ENCODE peak calls at places on chromosome 7, in four cellular contexts. D is K562, M is MM.1S, Y is PC-3. O is an unnamed sample.

GRCh38 chr7:137539111-137539715 is 195.7 kb upstream of the PTN start:
- DNase-seq in D (no peak), M (no peak), Y (peak), O (peak)

GRCh38 chr7:45080958-45081669 is 7.7 kb downstream of the NACAD start:
- DNase-seq in D (no peak), M (no peak), Y (no peak), O (no peak)

GRCh38 chr7:12570529-12571461 is at the start of gene SCIN:
- DNase-seq in D (no peak), M (peak), Y (peak), O (peak)

GRCh38 chr7:116966606-116967005 is 13.3 kb downstream of the ST7 start:
- DNase-seq in D (no peak), M (no peak), Y (no peak), O (no peak)

GRCh38 chr7:91082038-91082437 is 182.2 kb upstream of the FZD1 start:
- DNase-seq in D (no peak), M (no peak), Y (no peak), O (peak)

GRCh38 chr7:152587366-152587765 is 88.6 kb downstream of the XRCC2 start:
- DNase-seq in D (no peak), M (no peak), Y (no peak), O (no peak)

GRCh38 chr7:125491137-125491536 is 561.5 kb upstream of the POT1 start:
- DNase-seq in D (no peak), M (no peak), Y (peak), O (no peak)

GRCh38 chr7:10998984-10999757 is 25.5 kb downstream of the PHF14 start:
- DNase-seq in D (no peak), M (no peak), Y (no peak), O (peak)

GRCh38 chr7:29592866-29593265 is 29.2 kb downstream of the PRR15 start:
- DNase-seq in D (no peak), M (no peak), Y (peak), O (no peak)

GRCh38 chr7:141698247-141699015 is 3.5 kb downstream of the DENND11 start:
- DNase-seq in D (no peak), M (no peak), Y (no peak), O (no peak)

GRCh38 chr7:37740398-37740797 is 56.8 kb downstream of the GPR141 start:
- DNase-seq in D (no peak), M (no peak), Y (no peak), O (no peak)

GRCh38 chr7:76364198-76364584 is 5.4 kb upstream of the YWHAG start:
- DNase-seq in D (no peak), M (no peak), Y (peak), O (peak)

GRCh38 chr7:18553585-18554055 is 58.1 kb downstream of the HDAC9 start:
- DNase-seq in D (no peak), M (no peak), Y (no peak), O (no peak)

GRCh38 chr7:87506243-87507180 is 31.0 kb upstream of the ABCB4 start:
- DNase-seq in D (no peak), M (peak), Y (peak), O (peak)

GRCh38 chr7:145151651-145152050 is 315.8 kb upstream of the TPK1 start:
- DNase-seq in D (no peak), M (no peak), Y (no peak), O (no peak)

GRCh38 chr7:7573701-7574100 is 7.0 kb downstream of the MIOS start:
- DNase-seq in D (no peak), M (no peak), Y (no peak), O (no peak)

GRCh38 chr7:105665684-105666083 is 84.4 kb upstream of the EFCAB10 start:
- DNase-seq in D (no peak), M (no peak), Y (no peak), O (no peak)

GRCh38 chr7:16604054-16604453 is 41.5 kb downstream of the ANKMY2 start:
- DNase-seq in D (no peak), M (no peak), Y (peak), O (no peak)

GRCh38 chr7:155844526-155844925 is 32.3 kb upstream of the SHH start:
- DNase-seq in D (no peak), M (no peak), Y (no peak), O (no peak)

GRCh38 chr7:115019882-115020605 is 98.2 kb downstream of the MDFIC start:
- DNase-seq in D (no peak), M (no peak), Y (no peak), O (no peak)

GRCh38 chr7:12211054-12212050 is at the start of gene TMEM106B:
- DNase-seq in D (peak), M (peak), Y (peak), O (peak)

GRCh38 chr7:92255308-92255707 is 9.5 kb downstream of the ANKIB1 start:
- DNase-seq in D (no peak), M (no peak), Y (peak), O (peak)

GRCh38 chr7:92872701-92873100 is 36.3 kb upstream of the CDK6 start:
- DNase-seq in D (no peak), M (no peak), Y (peak), O (peak)

GRCh38 chr7:128982105-128982504 is 44.4 kb downstream of the IRF5 start:
- DNase-seq in D (no peak), M (no peak), Y (no peak), O (no peak)

GRCh38 chr7:55575733-55576132 is 3.4 kb upstream of the VOPP1 start:
- DNase-seq in D (no peak), M (no peak), Y (no peak), O (no peak)

GRCh38 chr7:16223963-16224707 is 197.2 kb downstream of the CRPPA start:
- DNase-seq in D (no peak), M (no peak), Y (no peak), O (no peak)

GRCh38 chr7:29332027-29332806 is 137.6 kb downstream of the CHN2 start:
- DNase-seq in D (no peak), M (no peak), Y (no peak), O (no peak)

GRCh38 chr7:66859794-66860645 is 61.0 kb upstream of the TMEM248 start:
- DNase-seq in D (no peak), M (peak), Y (no peak), O (peak)

GRCh38 chr7:151876899-151877777 is at the start of gene PRKAG2:
- DNase-seq in D (peak), M (peak), Y (peak), O (peak)

GRCh38 chr7:130560972-130561371 is 69.1 kb downstream of the MEST start:
- DNase-seq in D (peak), M (peak), Y (peak), O (peak)

GRCh38 chr7:44222074-44222473 is 21.3 kb downstream of the YKT6 start:
- DNase-seq in D (no peak), M (no peak), Y (no peak), O (no peak)

GRCh38 chr7:30238721-30239441 is 45.5 kb upstream of the ZNRF2 start:
- DNase-seq in D (no peak), M (peak), Y (peak), O (peak)

GRCh38 chr7:50712527-50713356 is 70.0 kb downstream of the GRB10 start:
- DNase-seq in D (no peak), M (no peak), Y (no peak), O (peak)

GRCh38 chr7:67019562-67020390 is 23.1 kb downstream of the TYW1 start:
- DNase-seq in D (peak), M (no peak), Y (peak), O (peak)

GRCh38 chr7:101137651-101138148 is 10.8 kb downstream of the SERPINE1 start:
- DNase-seq in D (peak), M (no peak), Y (no peak), O (no peak)
- H2AFZ ChIP-seq in D (peak), M (no peak), Y (peak), O (no peak)

GRCh38 chr7:46767071-46767470 is 814.8 kb downstream of the TNS3 start:
- DNase-seq in D (no peak), M (no peak), Y (no peak), O (no peak)

GRCh38 chr7:46763348-46763747 is 818.6 kb downstream of the TNS3 start:
- DNase-seq in D (no peak), M (no peak), Y (no peak), O (no peak)

GRCh38 chr7:46759711-46760480 is 822.0 kb downstream of the TNS3 start:
- DNase-seq in D (no peak), M (no peak), Y (peak), O (peak)

DNA sequence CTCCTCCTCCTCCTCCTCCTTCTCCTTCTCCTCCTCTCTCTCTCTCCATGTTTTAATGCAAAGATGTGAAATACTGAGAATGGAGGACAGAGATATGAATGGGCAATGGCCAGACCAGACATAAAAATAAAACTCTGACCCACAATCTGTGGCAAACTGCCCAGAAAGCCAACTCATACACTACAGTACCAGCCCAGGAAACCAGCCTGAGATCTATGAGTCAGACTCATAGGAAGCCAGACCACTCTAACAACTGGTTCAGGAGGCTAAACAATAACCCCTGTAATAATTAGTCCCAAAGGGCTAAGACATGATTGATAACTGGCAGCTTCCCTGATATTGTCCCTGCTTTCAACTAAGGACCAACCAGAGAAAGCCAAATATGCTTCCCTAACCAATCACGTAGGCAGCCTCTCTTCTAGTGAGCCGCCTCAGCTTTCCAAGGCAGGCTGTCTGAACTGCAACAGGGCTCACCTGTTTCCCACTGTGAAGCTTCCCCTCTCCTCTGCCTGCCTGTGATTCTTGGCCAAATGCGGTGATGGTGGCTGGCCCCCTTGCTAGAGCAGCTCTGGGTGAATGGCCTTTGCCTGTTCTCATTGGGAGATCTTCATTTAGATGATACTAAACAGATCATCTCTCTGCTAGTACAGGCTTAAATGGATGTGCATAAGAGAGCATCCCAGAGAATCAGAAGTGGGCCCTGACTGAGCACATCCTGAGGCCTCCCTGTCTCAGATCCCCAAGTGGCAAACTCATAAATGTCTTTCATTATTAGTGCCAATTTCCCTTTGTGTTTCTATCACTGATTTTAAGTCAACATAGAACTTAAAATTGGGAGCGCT is 817.6 kb downstream of the TNS3 start:
- DNase-seq in D (no peak), M (no peak), Y (peak), O (peak)
- H3K9ac ChIP-seq in D (no peak), M (no peak), Y (peak), O (no peak)

GRCh38 chr7:2613926-2614613 is 17.7 kb upstream of the TTYH3 start:
- DNase-seq in D (no peak), M (no peak), Y (no peak), O (peak)
- TF ChIP-seq EZH2 in D (no peak), M (no peak), Y (no peak), O (no peak)

GRCh38 chr7:26202019-26202985 is 757 bp downstream of the CBX3 start:
- DNase-seq in D (peak), M (peak), Y (peak), O (no peak)

GRCh38 chr7:26200113-26200443 is 468 bp downstream of the HNRNPA2B1 start:
- DNase-seq in D (peak), M (peak), Y (peak), O (no peak)

GRCh38 chr7:26200444-26201260 is at the start of gene HNRNPA2B1:
- DNase-seq in D (peak), M (peak), Y (peak), O (peak)

GRCh38 chr7:26199301-26200112 is 1.0 kb downstream of the HNRNPA2B1 start:
- DNase-seq in D (peak), M (peak), Y (no peak), O (peak)

DNA sequence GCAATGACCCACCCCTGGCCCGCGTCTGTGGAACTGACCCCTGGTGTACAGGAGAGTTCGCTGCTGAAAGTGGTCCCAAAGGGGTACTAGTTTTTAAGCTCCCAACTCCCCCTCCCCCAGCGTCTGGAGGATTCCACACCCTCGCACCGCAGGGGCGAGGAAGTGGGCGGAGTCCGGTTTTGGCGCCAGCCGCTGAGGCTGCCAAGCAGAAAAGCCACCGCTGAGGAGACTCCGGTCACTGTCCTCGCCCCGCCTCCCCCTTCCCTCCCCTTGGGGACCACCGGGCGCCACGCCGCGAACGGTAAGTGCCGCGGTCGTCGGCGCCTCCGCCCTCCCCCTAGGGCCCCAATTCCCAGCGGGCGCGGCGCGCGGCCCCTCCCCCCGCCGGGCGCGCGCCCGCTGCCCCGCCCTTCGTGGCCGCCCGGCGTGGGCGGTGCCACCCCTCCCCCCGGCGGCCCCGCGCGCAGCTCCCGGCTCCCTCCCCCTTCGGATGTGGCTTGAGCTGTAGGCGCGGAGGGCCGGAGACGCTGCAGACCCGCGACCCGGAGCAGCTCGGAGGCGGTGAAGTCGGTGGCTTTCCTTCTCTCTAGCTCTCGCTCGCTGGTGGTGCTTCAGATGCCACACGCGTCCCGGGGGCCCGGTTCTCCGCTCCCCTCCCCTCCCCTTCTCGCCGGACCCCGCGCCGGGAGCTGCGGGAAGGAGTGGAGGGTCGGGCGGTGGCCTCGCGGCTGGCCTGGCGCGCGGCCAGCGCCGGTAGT is at the start of gene CBX3:
- DNase-seq in D (peak), M (peak), Y (peak), O (peak)
- H2AFZ ChIP-seq in D (peak), M (peak), Y (peak), O (peak)

DNA sequence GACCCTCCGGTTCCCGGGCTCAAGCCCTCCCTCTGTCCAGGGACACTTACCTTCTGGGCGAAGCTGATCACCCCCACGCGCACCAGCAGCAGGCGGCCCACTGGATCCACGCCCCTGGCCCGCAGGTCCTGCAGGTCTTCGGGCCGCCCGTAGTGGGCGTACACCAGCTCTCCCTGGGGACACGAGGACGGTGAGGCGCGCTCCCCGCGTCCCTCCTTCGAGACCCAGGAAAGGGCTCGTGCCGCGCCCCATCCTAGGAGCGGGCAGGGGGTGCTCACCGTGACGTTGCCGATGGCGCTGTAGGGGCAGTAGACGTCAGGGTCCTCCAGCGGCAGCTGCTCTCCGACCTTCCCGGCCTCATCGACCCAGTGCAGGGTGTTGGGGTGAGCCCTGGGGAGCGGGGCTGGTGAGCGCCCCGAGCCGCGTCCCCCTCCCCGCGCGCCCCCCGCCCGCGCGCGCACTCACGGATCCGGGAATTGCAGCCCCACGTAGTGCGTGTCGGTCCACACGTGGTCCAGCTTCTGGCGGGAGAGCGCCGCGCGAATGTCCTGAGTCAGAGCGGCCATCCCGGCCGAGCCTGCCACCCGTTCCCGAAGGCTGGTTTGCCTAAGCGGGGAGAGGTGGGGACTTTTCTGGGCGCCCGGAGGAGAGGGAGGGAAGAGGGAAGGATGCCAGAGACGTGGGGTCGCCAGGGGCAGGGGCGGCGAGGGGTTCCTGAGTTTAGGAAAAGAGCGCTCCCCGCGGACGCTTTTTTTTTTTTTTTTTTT is 8.2 kb downstream of the TFR2 start:
- DNase-seq in D (peak), M (no peak), Y (peak), O (no peak)
- H3K9ac ChIP-seq in D (no peak), M (no peak), Y (no peak), O (peak)

GRCh38 chr7:157540606-157541294 is 203.9 kb downstream of the DNAJB6 start:
- DNase-seq in D (no peak), M (no peak), Y (no peak), O (no peak)

GRCh38 chr7:157542669-157543021 is 205.8 kb downstream of the DNAJB6 start:
- DNase-seq in D (no peak), M (no peak), Y (no peak), O (no peak)

GRCh38 chr7:157543276-157543675 is 206.5 kb downstream of the DNAJB6 start:
- DNase-seq in D (no peak), M (no peak), Y (no peak), O (no peak)

GRCh38 chr7:157541295-157541608 is 204.4 kb downstream of the DNAJB6 start:
- DNase-seq in D (no peak), M (no peak), Y (no peak), O (no peak)

GRCh38 chr7:157541796-157542668 is 205.2 kb downstream of the DNAJB6 start:
- DNase-seq in D (no peak), M (no peak), Y (no peak), O (no peak)
- TF ChIP-seq EZH2 in D (no peak), M (peak), Y (no peak), O (no peak)

DNA sequence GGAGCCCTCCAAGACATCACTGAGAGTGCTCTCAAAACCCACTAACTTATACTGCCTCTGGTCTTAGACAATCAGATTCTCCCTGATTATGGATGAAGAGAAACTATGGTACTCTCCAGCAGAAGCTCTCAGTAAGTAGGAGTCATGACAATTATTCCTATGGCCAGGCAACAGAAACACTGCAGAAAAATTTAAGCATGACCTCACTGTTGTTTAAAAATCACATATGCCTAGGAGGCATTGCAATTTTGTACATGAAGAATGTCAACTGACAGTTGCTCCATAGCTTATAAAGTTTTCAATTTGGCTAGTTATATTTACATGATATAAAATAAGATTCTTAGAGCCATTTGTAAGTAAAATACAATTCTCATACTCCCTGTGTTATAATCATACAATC is 105.9 kb upstream of the LSM8 start:
- DNase-seq in D (no peak), M (no peak), Y (no peak), O (no peak)
- H2AFZ ChIP-seq in D (no peak), M (no peak), Y (no peak), O (no peak)

DNA sequence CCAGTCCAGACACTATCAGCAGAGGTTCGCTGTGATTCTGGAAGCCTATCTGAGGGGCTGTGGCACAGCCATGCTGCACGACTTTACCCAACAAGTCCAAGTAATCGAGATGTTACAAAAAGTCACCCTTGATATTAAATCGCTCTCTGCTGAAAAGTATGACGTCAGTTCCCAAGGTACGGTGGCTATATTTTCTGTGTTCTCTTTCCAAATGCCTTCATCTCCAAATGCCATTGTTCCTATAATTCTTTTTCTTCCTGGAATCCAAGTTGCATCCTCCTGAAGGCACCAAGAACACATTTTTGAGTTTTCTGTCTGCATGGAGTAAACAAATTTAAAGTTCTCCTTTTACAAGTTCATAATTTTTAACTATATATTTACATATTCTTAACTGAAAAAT is 7.7 kb downstream of the PIK3CG start:
- DNase-seq in D (no peak), M (no peak), Y (no peak), O (no peak)
- H3K9ac ChIP-seq in D (no peak), M (peak), Y (no peak), O (no peak)

DNA sequence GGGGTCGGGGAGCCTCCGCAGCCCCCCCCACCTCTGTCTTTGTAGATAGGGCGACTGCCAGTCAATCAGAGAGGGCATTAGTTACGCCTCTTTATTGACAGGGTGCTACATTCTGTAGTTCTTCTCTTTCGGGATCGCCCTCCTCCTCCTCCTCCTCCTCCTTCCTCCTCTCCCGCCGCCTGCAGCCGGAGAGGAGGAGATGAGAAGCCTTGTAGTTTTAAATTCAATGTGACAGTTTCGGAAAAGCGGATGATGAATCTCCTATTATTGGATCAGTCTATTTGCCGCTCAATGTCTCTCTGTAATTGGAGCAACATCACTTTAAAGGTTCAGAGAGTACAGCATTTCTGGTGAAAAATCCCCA is 587 bp upstream of the UNCX start:
- DNase-seq in D (no peak), M (no peak), Y (no peak), O (no peak)
- TF ChIP-seq EZH2 in D (no peak), M (no peak), Y (no peak), O (peak)

O was measured in fibroblast of lung.